ENCODE peak calls at places on chromosome 11, in seven cellular contexts. One of them, this sample, is unnamed.

GRCh38 chr11:73350908-73351636 is 25.1 kb upstream of the RELT start:
- DNase-seq in RPMI7951: peak
- DNase-seq in stimulated activated CD8-positive, alpha-beta memory T cell treated with anti-CD3 and anti-CD28 coated beads, Interleukin-15, amount 100 ng/mL, for 4 hours: peak
- DNase-seq in pancreas: no peak
- DNase-seq in GF-D8: peak
- DNase-seq in mammary epithelial cell: peak
- DNase-seq in Right ventricle myocardium inferior: peak
- DNase-seq in this sample: peak

GRCh38 chr11:90241414-90241813 is 18.6 kb upstream of the CHORDC1 start:
- DNase-seq in mammary epithelial cell: no peak
- DNase-seq in stimulated activated CD8-positive, alpha-beta memory T cell treated with anti-CD3 and anti-CD28 coated beads, Interleukin-15, amount 100 ng/mL, for 4 hours: no peak
- DNase-seq in pancreas: no peak
- DNase-seq in RPMI7951: peak
- DNase-seq in GF-D8: no peak
- DNase-seq in Right ventricle myocardium inferior: no peak
- DNase-seq in this sample: no peak

GRCh38 chr11:72012897-72013721 is 14.4 kb downstream of the IL18BP start:
- DNase-seq in stimulated activated CD8-positive, alpha-beta memory T cell treated with anti-CD3 and anti-CD28 coated beads, Interleukin-15, amount 100 ng/mL, for 4 hours: no peak
- DNase-seq in pancreas: peak
- DNase-seq in RPMI7951: no peak
- DNase-seq in GF-D8: no peak
- DNase-seq in Right ventricle myocardium inferior: peak
- DNase-seq in mammary epithelial cell: peak
- DNase-seq in this sample: no peak

GRCh38 chr11:104191124-104191523 is 27.2 kb upstream of the PDGFD start:
- DNase-seq in RPMI7951: no peak
- DNase-seq in GF-D8: no peak
- DNase-seq in mammary epithelial cell: no peak
- DNase-seq in pancreas: no peak
- DNase-seq in stimulated activated CD8-positive, alpha-beta memory T cell treated with anti-CD3 and anti-CD28 coated beads, Interleukin-15, amount 100 ng/mL, for 4 hours: no peak
- DNase-seq in Right ventricle myocardium inferior: peak
- DNase-seq in this sample: no peak

GRCh38 chr11:133753150-133753549 is 92.2 kb downstream of the SPATA19 start:
- DNase-seq in RPMI7951: no peak
- DNase-seq in GF-D8: no peak
- DNase-seq in mammary epithelial cell: no peak
- DNase-seq in stimulated activated CD8-positive, alpha-beta memory T cell treated with anti-CD3 and anti-CD28 coated beads, Interleukin-15, amount 100 ng/mL, for 4 hours: no peak
- DNase-seq in pancreas: no peak
- DNase-seq in Right ventricle myocardium inferior: no peak
- DNase-seq in this sample: no peak

GRCh38 chr11:107821199-107821926 is 37.2 kb downstream of the SLC35F2 start:
- DNase-seq in RPMI7951: no peak
- DNase-seq in stimulated activated CD8-positive, alpha-beta memory T cell treated with anti-CD3 and anti-CD28 coated beads, Interleukin-15, amount 100 ng/mL, for 4 hours: no peak
- DNase-seq in GF-D8: no peak
- DNase-seq in mammary epithelial cell: no peak
- DNase-seq in pancreas: no peak
- DNase-seq in Right ventricle myocardium inferior: no peak
- DNase-seq in this sample: no peak

GRCh38 chr11:121841487-121842167 is 274.4 kb downstream of the BLID start:
- DNase-seq in stimulated activated CD8-positive, alpha-beta memory T cell treated with anti-CD3 and anti-CD28 coated beads, Interleukin-15, amount 100 ng/mL, for 4 hours: no peak
- DNase-seq in pancreas: peak
- DNase-seq in mammary epithelial cell: no peak
- DNase-seq in Right ventricle myocardium inferior: no peak
- DNase-seq in RPMI7951: peak
- DNase-seq in GF-D8: no peak
- DNase-seq in this sample: no peak

GRCh38 chr11:37364246-37364839 is 766.3 kb upstream of the RAG2 start:
- DNase-seq in Right ventricle myocardium inferior: no peak
- DNase-seq in RPMI7951: no peak
- DNase-seq in stimulated activated CD8-positive, alpha-beta memory T cell treated with anti-CD3 and anti-CD28 coated beads, Interleukin-15, amount 100 ng/mL, for 4 hours: no peak
- DNase-seq in pancreas: no peak
- DNase-seq in GF-D8: no peak
- DNase-seq in mammary epithelial cell: no peak
- DNase-seq in this sample: no peak

GRCh38 chr11:24161587-24161986 is 335.3 kb upstream of the LUZP2 start:
- DNase-seq in stimulated activated CD8-positive, alpha-beta memory T cell treated with anti-CD3 and anti-CD28 coated beads, Interleukin-15, amount 100 ng/mL, for 4 hours: no peak
- DNase-seq in mammary epithelial cell: no peak
- DNase-seq in GF-D8: no peak
- DNase-seq in pancreas: no peak
- DNase-seq in RPMI7951: no peak
- DNase-seq in Right ventricle myocardium inferior: no peak
- DNase-seq in this sample: no peak

GRCh38 chr11:124633355-124633754 is 10.7 kb downstream of the TBRG1 start:
- DNase-seq in GF-D8: peak
- DNase-seq in Right ventricle myocardium inferior: no peak
- DNase-seq in mammary epithelial cell: no peak
- DNase-seq in RPMI7951: no peak
- DNase-seq in stimulated activated CD8-positive, alpha-beta memory T cell treated with anti-CD3 and anti-CD28 coated beads, Interleukin-15, amount 100 ng/mL, for 4 hours: no peak
- DNase-seq in pancreas: no peak
- DNase-seq in this sample: no peak

GRCh38 chr11:116972692-116973091 is 125.5 kb downstream of the SIK3 start:
- DNase-seq in RPMI7951: no peak
- DNase-seq in pancreas: no peak
- DNase-seq in stimulated activated CD8-positive, alpha-beta memory T cell treated with anti-CD3 and anti-CD28 coated beads, Interleukin-15, amount 100 ng/mL, for 4 hours: no peak
- DNase-seq in mammary epithelial cell: no peak
- DNase-seq in Right ventricle myocardium inferior: no peak
- DNase-seq in GF-D8: no peak
- DNase-seq in this sample: peak

GRCh38 chr11:30356388-30356787 is 33.5 kb downstream of the ARL14EP start:
- DNase-seq in mammary epithelial cell: no peak
- DNase-seq in GF-D8: no peak
- DNase-seq in stimulated activated CD8-positive, alpha-beta memory T cell treated with anti-CD3 and anti-CD28 coated beads, Interleukin-15, amount 100 ng/mL, for 4 hours: no peak
- DNase-seq in Right ventricle myocardium inferior: no peak
- DNase-seq in pancreas: no peak
- DNase-seq in RPMI7951: no peak
- DNase-seq in this sample: no peak

GRCh38 chr11:118660646-118661424 is 18.6 kb downstream of the TREH start:
- DNase-seq in Right ventricle myocardium inferior: no peak
- DNase-seq in GF-D8: no peak
- DNase-seq in pancreas: no peak
- DNase-seq in stimulated activated CD8-positive, alpha-beta memory T cell treated with anti-CD3 and anti-CD28 coated beads, Interleukin-15, amount 100 ng/mL, for 4 hours: no peak
- DNase-seq in mammary epithelial cell: no peak
- DNase-seq in RPMI7951: no peak
- DNase-seq in this sample: no peak

GRCh38 chr11:62556102-62556871 is 9.7 kb upstream of the AHNAK start:
- DNase-seq in RPMI7951: peak
- DNase-seq in mammary epithelial cell: peak
- DNase-seq in Right ventricle myocardium inferior: peak
- DNase-seq in GF-D8: peak
- DNase-seq in stimulated activated CD8-positive, alpha-beta memory T cell treated with anti-CD3 and anti-CD28 coated beads, Interleukin-15, amount 100 ng/mL, for 4 hours: peak
- DNase-seq in pancreas: peak
- DNase-seq in this sample: peak

GRCh38 chr11:72562431-72562830 is 111.8 kb downstream of the PDE2A start:
- DNase-seq in stimulated activated CD8-positive, alpha-beta memory T cell treated with anti-CD3 and anti-CD28 coated beads, Interleukin-15, amount 100 ng/mL, for 4 hours: no peak
- DNase-seq in Right ventricle myocardium inferior: no peak
- DNase-seq in mammary epithelial cell: no peak
- DNase-seq in pancreas: no peak
- DNase-seq in RPMI7951: no peak
- DNase-seq in GF-D8: no peak
- DNase-seq in this sample: no peak

GRCh38 chr11:79078999-79079398 is 361.8 kb downstream of the TENM4 start:
- DNase-seq in stimulated activated CD8-positive, alpha-beta memory T cell treated with anti-CD3 and anti-CD28 coated beads, Interleukin-15, amount 100 ng/mL, for 4 hours: no peak
- DNase-seq in RPMI7951: no peak
- DNase-seq in pancreas: no peak
- DNase-seq in GF-D8: no peak
- DNase-seq in Right ventricle myocardium inferior: no peak
- DNase-seq in mammary epithelial cell: no peak
- DNase-seq in this sample: no peak

GRCh38 chr11:42049650-42050049 is 590.2 kb upstream of the LRRC4C start:
- DNase-seq in stimulated activated CD8-positive, alpha-beta memory T cell treated with anti-CD3 and anti-CD28 coated beads, Interleukin-15, amount 100 ng/mL, for 4 hours: no peak
- DNase-seq in GF-D8: no peak
- DNase-seq in mammary epithelial cell: no peak
- DNase-seq in pancreas: no peak
- DNase-seq in RPMI7951: no peak
- DNase-seq in Right ventricle myocardium inferior: no peak
- DNase-seq in this sample: no peak

GRCh38 chr11:15145151-15145550 is 30.4 kb downstream of the INSC start:
- DNase-seq in pancreas: no peak
- DNase-seq in Right ventricle myocardium inferior: no peak
- DNase-seq in RPMI7951: no peak
- DNase-seq in GF-D8: no peak
- DNase-seq in mammary epithelial cell: no peak
- DNase-seq in stimulated activated CD8-positive, alpha-beta memory T cell treated with anti-CD3 and anti-CD28 coated beads, Interleukin-15, amount 100 ng/mL, for 4 hours: no peak
- DNase-seq in this sample: no peak

GRCh38 chr11:46410021-46410420 is 18.4 kb upstream of the CHRM4 start:
- DNase-seq in RPMI7951: no peak
- DNase-seq in stimulated activated CD8-positive, alpha-beta memory T cell treated with anti-CD3 and anti-CD28 coated beads, Interleukin-15, amount 100 ng/mL, for 4 hours: no peak
- DNase-seq in GF-D8: no peak
- DNase-seq in Right ventricle myocardium inferior: no peak
- DNase-seq in mammary epithelial cell: no peak
- DNase-seq in pancreas: no peak
- DNase-seq in this sample: no peak

GRCh38 chr11:109853156-109853776 is 239.9 kb upstream of the ZC3H12C start:
- DNase-seq in stimulated activated CD8-positive, alpha-beta memory T cell treated with anti-CD3 and anti-CD28 coated beads, Interleukin-15, amount 100 ng/mL, for 4 hours: no peak
- DNase-seq in Right ventricle myocardium inferior: no peak
- DNase-seq in pancreas: no peak
- DNase-seq in mammary epithelial cell: peak
- DNase-seq in RPMI7951: peak
- DNase-seq in GF-D8: peak
- DNase-seq in this sample: peak

GRCh38 chr11:126366064-126366822 is 10.8 kb downstream of the ST3GAL4 start:
- DNase-seq in mammary epithelial cell: no peak
- DNase-seq in pancreas: no peak
- DNase-seq in stimulated activated CD8-positive, alpha-beta memory T cell treated with anti-CD3 and anti-CD28 coated beads, Interleukin-15, amount 100 ng/mL, for 4 hours: no peak
- DNase-seq in GF-D8: no peak
- DNase-seq in RPMI7951: no peak
- DNase-seq in Right ventricle myocardium inferior: peak
- DNase-seq in this sample: no peak

GRCh38 chr11:68843052-68843561 is 1.4 kb upstream of the CPT1A start:
- DNase-seq in GF-D8: peak
- DNase-seq in RPMI7951: peak
- DNase-seq in Right ventricle myocardium inferior: no peak
- DNase-seq in pancreas: no peak
- DNase-seq in stimulated activated CD8-positive, alpha-beta memory T cell treated with anti-CD3 and anti-CD28 coated beads, Interleukin-15, amount 100 ng/mL, for 4 hours: no peak
- DNase-seq in mammary epithelial cell: no peak
- DNase-seq in this sample: peak

GRCh38 chr11:58134151-58134550 is 8.8 kb upstream of the OR9I1 start:
- DNase-seq in Right ventricle myocardium inferior: no peak
- DNase-seq in pancreas: no peak
- DNase-seq in mammary epithelial cell: no peak
- DNase-seq in RPMI7951: no peak
- DNase-seq in GF-D8: no peak
- DNase-seq in stimulated activated CD8-positive, alpha-beta memory T cell treated with anti-CD3 and anti-CD28 coated beads, Interleukin-15, amount 100 ng/mL, for 4 hours: no peak
- DNase-seq in this sample: no peak

GRCh38 chr11:61899146-61899841 is 7.9 kb upstream of the FADS3 start:
- DNase-seq in stimulated activated CD8-positive, alpha-beta memory T cell treated with anti-CD3 and anti-CD28 coated beads, Interleukin-15, amount 100 ng/mL, for 4 hours: peak
- DNase-seq in RPMI7951: peak
- DNase-seq in GF-D8: peak
- DNase-seq in Right ventricle myocardium inferior: peak
- DNase-seq in pancreas: peak
- DNase-seq in mammary epithelial cell: peak
- DNase-seq in this sample: peak

GRCh38 chr11:58763120-58763490 is 31.4 kb upstream of the GLYAT start:
- DNase-seq in Right ventricle myocardium inferior: no peak
- DNase-seq in stimulated activated CD8-positive, alpha-beta memory T cell treated with anti-CD3 and anti-CD28 coated beads, Interleukin-15, amount 100 ng/mL, for 4 hours: no peak
- DNase-seq in GF-D8: no peak
- DNase-seq in RPMI7951: no peak
- DNase-seq in pancreas: no peak
- DNase-seq in mammary epithelial cell: no peak
- DNase-seq in this sample: no peak

GRCh38 chr11:130042093-130042591 is 27.6 kb upstream of the APLP2 start:
- DNase-seq in mammary epithelial cell: peak
- DNase-seq in RPMI7951: peak
- DNase-seq in stimulated activated CD8-positive, alpha-beta memory T cell treated with anti-CD3 and anti-CD28 coated beads, Interleukin-15, amount 100 ng/mL, for 4 hours: no peak
- DNase-seq in pancreas: no peak
- DNase-seq in Right ventricle myocardium inferior: no peak
- DNase-seq in GF-D8: no peak
- DNase-seq in this sample: peak

GRCh38 chr11:72343159-72343756 is 91.1 kb downstream of the CLPB start:
- DNase-seq in mammary epithelial cell: no peak
- DNase-seq in RPMI7951: no peak
- DNase-seq in stimulated activated CD8-positive, alpha-beta memory T cell treated with anti-CD3 and anti-CD28 coated beads, Interleukin-15, amount 100 ng/mL, for 4 hours: no peak
- DNase-seq in pancreas: no peak
- DNase-seq in GF-D8: no peak
- DNase-seq in Right ventricle myocardium inferior: no peak
- DNase-seq in this sample: no peak

GRCh38 chr11:68840661-68841653 is 759 bp downstream of the CPT1A start:
- DNase-seq in pancreas: peak
- DNase-seq in Right ventricle myocardium inferior: peak
- DNase-seq in GF-D8: no peak
- DNase-seq in mammary epithelial cell: no peak
- DNase-seq in stimulated activated CD8-positive, alpha-beta memory T cell treated with anti-CD3 and anti-CD28 coated beads, Interleukin-15, amount 100 ng/mL, for 4 hours: no peak
- DNase-seq in RPMI7951: peak
- DNase-seq in this sample: peak

GRCh38 chr11:47391077-47391583 is 12.8 kb upstream of the SPI1 start:
- DNase-seq in Right ventricle myocardium inferior: peak
- DNase-seq in stimulated activated CD8-positive, alpha-beta memory T cell treated with anti-CD3 and anti-CD28 coated beads, Interleukin-15, amount 100 ng/mL, for 4 hours: no peak
- DNase-seq in GF-D8: no peak
- DNase-seq in RPMI7951: no peak
- DNase-seq in mammary epithelial cell: no peak
- DNase-seq in pancreas: no peak
- DNase-seq in this sample: no peak

GRCh38 chr11:111586305-111586915 is 15.8 kb upstream of the SIK2 start:
- DNase-seq in pancreas: no peak
- DNase-seq in stimulated activated CD8-positive, alpha-beta memory T cell treated with anti-CD3 and anti-CD28 coated beads, Interleukin-15, amount 100 ng/mL, for 4 hours: no peak
- DNase-seq in Right ventricle myocardium inferior: no peak
- DNase-seq in RPMI7951: peak
- DNase-seq in GF-D8: peak
- DNase-seq in mammary epithelial cell: peak
- DNase-seq in this sample: peak

GRCh38 chr11:56637500-56637899 is 4.7 kb downstream of the OR5AP2 start:
- DNase-seq in mammary epithelial cell: no peak
- DNase-seq in Right ventricle myocardium inferior: no peak
- DNase-seq in GF-D8: no peak
- DNase-seq in RPMI7951: no peak
- DNase-seq in stimulated activated CD8-positive, alpha-beta memory T cell treated with anti-CD3 and anti-CD28 coated beads, Interleukin-15, amount 100 ng/mL, for 4 hours: no peak
- DNase-seq in pancreas: no peak
- DNase-seq in this sample: no peak

This sample was measured in HL-60.